ENCODE peak calls at places on chromosomes 13 and 19, in five cellular contexts. H, E, D, X and O are unnamed samples.
A peak's percentile ranks its signal among the peaks of the same experiment; 100 is the strongest.

GRCh38 chr13:43905435-43906031 is 25.8 kb downstream of the LACC1 start:
- DNase-seq in H (peak; percentile 81), E (no peak), D (no peak), X (peak; percentile 41), O (peak; percentile 70)

GRCh38 chr13:90447735-90448103 is 899.8 kb upstream of the MIR17HG start:
- DNase-seq in H (peak; percentile 53), E (no peak), D (no peak), X (peak; percentile 49), O (peak; percentile 81)

GRCh38 chr19:15109768-15110417 is 2.7 kb downstream of the SYDE1 start:
- DNase-seq in H (no peak), E (no peak), D (no peak), X (no peak), O (no peak)

GRCh38 chr19:40192758-40193586 is 1.7 kb downstream of the MAP3K10 start:
- DNase-seq in H (no peak), E (no peak), D (no peak), X (no peak), O (no peak)

GRCh38 chr13:95676100-95676774 is 702 bp upstream of the DNAJC3 start:
- DNase-seq in H (peak; percentile 46), E (no peak), D (no peak), X (peak; percentile 11), O (no peak)

GRCh38 chr13:111344471-111345191 is 24.2 kb downstream of the TEX29 start:
- DNase-seq in H (peak; percentile 29), E (no peak), D (peak; percentile 54), X (peak; percentile 78), O (no peak)

GRCh38 chr19:31350693-31351211 is 1.5 kb upstream of the TSHZ3 start:
- DNase-seq in H (peak; percentile 68), E (no peak), D (peak; percentile 67), X (peak; percentile 64), O (no peak)

GRCh38 chr19:4507804-4508203 is 10.5 kb downstream of the PLIN4 start:
- DNase-seq in H (no peak), E (no peak), D (no peak), X (no peak), O (no peak)

GRCh38 chr19:2663920-2664571 is 38.4 kb downstream of the GNG7 start:
- DNase-seq in H (peak; percentile 5), E (no peak), D (no peak), X (no peak), O (no peak)

GRCh38 chr13:82330499-82330898 is 1551.8 kb downstream of the SLITRK1 start:
- DNase-seq in H (peak; percentile 25), E (no peak), D (no peak), X (no peak), O (no peak)

GRCh38 chr13:35485451-35485850 is 9.0 kb upstream of the MAB21L1 start:
- DNase-seq in H (no peak), E (no peak), D (no peak), X (no peak), O (no peak)

GRCh38 chr19:15200575-15201364 is at the start of gene NOTCH3:
- DNase-seq in H (no peak), E (no peak), D (no peak), X (no peak), O (no peak)

GRCh38 chr13:49530452-49530851 is 34.7 kb downstream of the PHF11 start:
- DNase-seq in H (no peak), E (no peak), D (no peak), X (no peak), O (no peak)

GRCh38 chr19:53597023-53597422 is 34.8 kb upstream of the DPRX start:
- DNase-seq in H (no peak), E (no peak), D (no peak), X (no peak), O (no peak)

GRCh38 chr13:25885418-25885817 is 166.4 kb downstream of the SHISA2 start:
- DNase-seq in H (no peak), E (no peak), D (no peak), X (no peak), O (no peak)

GRCh38 chr13:25882732-25883357 is 169.0 kb downstream of the SHISA2 start:
- DNase-seq in H (no peak), E (no peak), D (no peak), X (no peak), O (no peak)

GRCh38 chr13:25881136-25881926 is 170.5 kb downstream of the SHISA2 start:
- DNase-seq in H (no peak), E (no peak), D (no peak), X (no peak), O (peak; percentile 83)

GRCh38 chr13:25879466-25879865 is 172.3 kb downstream of the SHISA2 start:
- DNase-seq in H (no peak), E (no peak), D (no peak), X (no peak), O (no peak)

GRCh38 chr13:25881946-25882574 is 169.8 kb downstream of the SHISA2 start:
- DNase-seq in H (peak; percentile 29), E (no peak), D (no peak), X (no peak), O (peak; percentile 94)
- H3K4me3 ChIP-seq in H (no peak overlapping the region), E (no peak overlapping the region), D (peak overlapping the region; percentile 1), X (no peak overlapping the region), O (no peak overlapping the region)

DNA sequence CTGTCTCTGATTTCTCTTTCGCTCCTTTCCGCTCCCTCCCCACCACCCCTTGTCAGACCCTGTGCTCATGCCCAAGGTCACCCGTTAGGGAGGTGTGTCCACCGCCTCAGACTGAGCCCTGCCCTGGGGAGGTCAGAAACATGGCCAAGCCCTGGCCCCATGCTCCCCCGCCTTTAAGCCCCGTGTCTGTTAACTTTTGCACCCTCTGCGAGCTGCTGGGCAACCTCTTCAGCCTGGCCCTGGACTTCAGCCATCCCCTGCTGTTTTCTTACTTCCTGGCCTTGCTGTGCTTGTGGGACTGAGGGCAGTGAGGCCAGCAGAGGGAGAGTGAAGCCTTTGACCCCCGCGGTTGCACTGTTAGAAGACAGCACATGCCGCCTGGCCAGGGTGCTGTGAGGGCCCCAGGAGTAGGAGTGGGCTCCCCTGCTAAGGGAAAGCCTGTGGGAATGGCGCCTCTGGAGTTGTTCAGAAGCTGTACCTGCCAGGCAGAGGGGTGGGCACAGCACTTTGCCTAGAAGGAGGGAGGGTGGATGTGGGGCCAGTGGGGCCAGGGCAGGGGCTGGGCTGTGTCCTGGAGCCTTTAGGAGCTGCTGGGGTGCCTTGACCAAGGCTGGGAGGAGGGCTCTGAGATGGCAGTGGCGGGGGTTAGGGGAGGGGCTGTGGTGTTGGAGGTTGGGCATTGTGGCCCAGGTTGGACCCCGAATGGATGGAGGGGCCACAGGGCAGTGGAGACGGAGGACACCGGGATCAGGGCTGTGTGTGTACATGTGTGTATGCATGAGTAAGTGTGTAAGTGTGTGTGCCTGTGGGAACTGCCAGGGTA is 7.9 kb downstream of the UPF1 start:
- DNase-seq in H (peak; percentile 37), E (no peak), D (no peak), X (no peak), O (no peak)
- TF ChIP-seq CTCF in H (no peak), E (no peak), D (no peak), X (no peak), O (no peak)

GRCh38 chr19:42108527-42109389 is 23.5 kb downstream of the POU2F2 start:
- DNase-seq in H (peak; percentile 93), E (peak; percentile 57), D (peak; percentile 75), X (peak; percentile 82), O (peak; percentile 76)
- H3K4me3 ChIP-seq in H (no peak overlapping the region), E (no peak overlapping the region), D (no peak overlapping the region), X (no peak overlapping the region), O (no peak overlapping the region)

GRCh38 chr19:58368561-58369360 is 6.2 kb upstream of the ZNF497 start:
- DNase-seq in H (no peak), E (no peak), D (no peak), X (no peak), O (no peak)
- TF ChIP-seq CTCF in H (no peak), E (no peak), D (no peak), X (no peak), O (no peak)

GRCh38 chr13:97226013-97226412 is 3.9 kb downstream of the MBNL2 start:
- DNase-seq in H (no peak), E (no peak), D (no peak), X (no peak), O (no peak)
- H3K4me3 ChIP-seq in H (peak overlapping the region; percentile 23), E (peak overlapping the region; percentile 37), D (peak overlapping the region; percentile 83), X (peak overlapping the region; percentile 86), O (peak overlapping the region; percentile 82)

DNA sequence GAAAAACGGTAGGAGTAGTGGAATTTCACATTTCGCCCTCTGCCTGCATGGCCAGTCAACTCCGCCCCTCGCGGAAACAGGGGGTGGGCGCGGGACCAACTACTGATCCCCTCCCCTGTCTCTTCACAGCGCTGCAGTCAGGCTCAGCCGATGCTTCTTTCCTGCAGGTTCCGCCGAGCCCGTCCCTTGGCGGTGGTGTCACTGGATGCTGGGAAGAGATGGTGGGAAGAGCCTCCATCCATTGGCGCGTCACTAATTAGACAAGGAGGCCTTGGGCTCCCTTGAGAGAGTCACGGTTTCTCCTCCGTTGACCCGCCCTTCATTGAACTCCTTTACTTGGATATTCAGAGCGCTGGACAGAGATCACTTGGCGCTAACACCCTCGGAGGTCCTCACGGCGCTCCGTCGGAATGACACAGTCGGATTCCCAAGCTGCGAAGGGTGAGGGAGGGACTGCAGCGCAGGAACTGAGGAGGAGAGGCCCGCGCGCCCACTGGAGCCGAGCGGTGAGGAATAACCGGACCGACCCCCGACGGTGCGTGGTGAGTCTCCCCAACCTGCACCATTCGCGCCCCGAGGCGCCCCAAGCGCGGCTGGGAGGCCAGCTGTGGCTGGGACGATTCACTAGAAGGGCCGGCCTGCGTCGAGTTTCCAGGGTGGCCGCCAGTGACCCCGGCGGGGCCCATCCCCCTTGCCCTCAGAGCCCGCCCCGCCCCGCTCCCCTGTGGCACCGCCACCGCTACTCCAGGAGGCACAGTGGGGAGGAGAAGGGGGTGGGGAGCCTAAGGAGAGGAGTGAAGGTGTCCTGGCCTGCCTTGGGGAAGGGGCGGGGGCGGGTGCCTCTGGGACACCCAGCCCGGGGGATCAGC is 11.2 kb upstream of the CEACAM21 start:
- DNase-seq in H (no peak), E (no peak), D (no peak), X (peak; percentile 3), O (no peak)
- TF ChIP-seq CTCF in H (no peak), E (no peak), D (no peak), X (no peak), O (no peak)

GRCh38 chr19:48950830-48951519 is 3.7 kb upstream of the BAX start:
- DNase-seq in H (no peak), E (no peak), D (no peak), X (no peak), O (no peak)

GRCh38 chr19:48954595-48955307 is at the start of gene BAX:
- DNase-seq in H (peak; percentile 97), E (peak; percentile 93), D (peak; percentile 97), X (peak; percentile 95), O (peak; percentile 87)

GRCh38 chr19:48955308-48955958 is 758 bp downstream of the BAX start:
- DNase-seq in H (no peak), E (no peak), D (no peak), X (no peak), O (no peak)

GRCh38 chr19:48958006-48958405 is 3.3 kb downstream of the BAX start:
- DNase-seq in H (no peak), E (no peak), D (no peak), X (no peak), O (no peak)

GRCh38 chr19:48954011-48954594 is 572 bp upstream of the BAX start:
- DNase-seq in H (no peak), E (no peak), D (no peak), X (no peak), O (no peak)
- H3K4me3 ChIP-seq in H (peak overlapping the region; percentile 25), E (peak overlapping the region; percentile 60), D (peak overlapping the region; percentile 98), X (peak overlapping the region; percentile 95), O (peak overlapping the region; percentile 98)

GRCh38 chr19:16544468-16545231 is 2.4 kb upstream of the CHERP start:
- DNase-seq in H (no peak), E (no peak), D (no peak), X (no peak), O (no peak)
- TF ChIP-seq CTCF in H (no peak), E (no peak), D (no peak), X (no peak), O (no peak)

GRCh38 chr19:49150944-49151243 is 4.3 kb downstream of the HRC start:
- DNase-seq in H (no peak), E (no peak), D (no peak), X (no peak), O (no peak)
- H3K4me3 ChIP-seq in H (peak overlapping the region; percentile 89), E (peak overlapping the region; percentile 46), D (peak overlapping the region; percentile 77), X (peak overlapping the region; percentile 95), O (peak overlapping the region; percentile 62)